ENCODE peak calls at places on chromosome 22, in five cellular contexts. C is adrenal gland, M is KBM-7, R is pulmonary artery endothelial cell, T is nucleus accumbens. U is an unnamed sample.
A peak's percentile ranks its signal among the peaks of the same experiment; 100 is the strongest.

GRCh38 chr22:20982563-20982882 is 426 bp downstream of the LZTR1 start:
- DNase-seq in C (no peak), M (no peak), R (no peak), T (no peak), U (no peak)

GRCh38 chr22:43830931-43831560 is 18.9 kb upstream of the EFCAB6 start:
- DNase-seq in C (no peak), M (no peak), R (no peak), T (no peak), U (peak; percentile 40)

GRCh38 chr22:21074092-21074715 is 28.5 kb downstream of the LRRC74B start:
- DNase-seq in C (peak; percentile 86), M (peak; percentile 41), R (no peak), T (no peak), U (no peak)

GRCh38 chr22:48434868-48435250 is 1392.8 kb downstream of the BRD1 start:
- DNase-seq in C (no peak), M (no peak), R (no peak), T (no peak), U (no peak)

GRCh38 chr22:47102081-47102480 is 339.6 kb downstream of the TBC1D22A start:
- DNase-seq in C (no peak), M (no peak), R (no peak), T (no peak), U (no peak)

GRCh38 chr22:38204784-38205183 is 3.0 kb downstream of the MAFF start:
- DNase-seq in C (no peak), M (peak; percentile 67), R (no peak), T (no peak), U (no peak)

GRCh38 chr22:25987948-25988347 is 181.3 kb upstream of the SEZ6L start:
- DNase-seq in C (no peak), M (peak; percentile 47), R (no peak), T (no peak), U (no peak)

GRCh38 chr22:41762980-41763779 is 37.3 kb upstream of the CCDC134 start:
- DNase-seq in C (no peak), M (peak; percentile 62), R (no peak), T (peak; percentile 7), U (no peak)

GRCh38 chr22:39946571-39947407 is 13.4 kb upstream of the TMA7B start:
- DNase-seq in C (no peak), M (peak; percentile 31), R (no peak), T (no peak), U (no peak)

GRCh38 chr22:44683881-44684280 is 18.1 kb upstream of the PRR5 start:
- DNase-seq in C (no peak), M (no peak), R (no peak), T (no peak), U (no peak)

GRCh38 chr22:46934746-46935491 is 172.5 kb downstream of the TBC1D22A start:
- DNase-seq in C (peak; percentile 82), M (peak; percentile 22), R (peak; percentile 67), T (no peak), U (no peak)

GRCh38 chr22:42343551-42344081 is 73.2 kb upstream of the TCF20 start:
- DNase-seq in C (no peak), M (no peak), R (no peak), T (no peak), U (no peak)